ENCODE peak calls at places on chromosomes 4 and X, in nine cellular contexts. X, F, U, O, C, P, J, T and I are unnamed samples.

GRCh38 chr4:138062929-138063328 is 179.2 kb downstream of the SLC7A11 start:
- DNase-seq in X (peak), F (no peak), U (peak), O (no peak), C (no peak), P (no peak), J (no peak), T (no peak), I (no peak)

GRCh38 chrX:101785142-101785541 is 125.5 kb upstream of the ARMCX2 start:
- DNase-seq in X (no peak), F (no peak), U (no peak), O (no peak), C (no peak), P (no peak), J (no peak), T (no peak), I (no peak)

GRCh38 chrX:110755061-110755460 is 40.6 kb downstream of the CHRDL1 start:
- DNase-seq in X (no peak), F (no peak), U (no peak), O (peak), C (no peak), P (no peak), J (no peak), T (no peak), I (no peak)

GRCh38 chr4:78562687-78563086 is 11.1 kb downstream of the ANXA3 start:
- DNase-seq in X (no peak), F (no peak), U (no peak), O (no peak), C (no peak), P (no peak), J (no peak), T (no peak), I (no peak)

GRCh38 chr4:107349732-107350131 is 313.6 kb upstream of the DKK2 start:
- DNase-seq in X (no peak), F (no peak), U (no peak), O (no peak), C (no peak), P (peak), J (no peak), T (no peak), I (no peak)

GRCh38 chr4:54586343-54586953 is 71.3 kb upstream of the KIT start:
- DNase-seq in X (peak), F (peak), U (peak), O (peak), C (no peak), P (no peak), J (no peak), T (peak), I (no peak)

GRCh38 chr4:26878729-26879415 is 18.2 kb downstream of the STIM2 start:
- DNase-seq in X (no peak), F (no peak), U (no peak), O (no peak), C (no peak), P (no peak), J (no peak), T (no peak), I (no peak)

GRCh38 chrX:2385224-2385623 is 115.6 kb downstream of the DHRSX start:
- DNase-seq in X (peak), F (no peak), U (peak), O (peak), C (no peak), P (no peak), J (no peak), T (no peak), I (no peak)

GRCh38 chrX:19888419-19888879 is 1.0 kb upstream of the SH3KBP1 start:
- DNase-seq in X (peak), F (no peak), U (no peak), O (peak), C (peak), P (peak), J (peak), T (peak), I (no peak)

GRCh38 chr4:149223659-149224058 is 592.0 kb downstream of the IQCM start:
- DNase-seq in X (peak), F (no peak), U (no peak), O (peak), C (no peak), P (no peak), J (no peak), T (no peak), I (no peak)

GRCh38 chr4:20159516-20159915 is 92.2 kb upstream of the SLIT2 start:
- DNase-seq in X (no peak), F (no peak), U (no peak), O (no peak), C (no peak), P (no peak), J (no peak), T (no peak), I (no peak)

GRCh38 chr4:3468804-3469203 is 5.7 kb downstream of the DOK7 start:
- DNase-seq in X (no peak), F (no peak), U (no peak), O (no peak), C (no peak), P (peak), J (no peak), T (no peak), I (no peak)

GRCh38 chr4:140059159-140059558 is 94.8 kb downstream of the MAML3 start:
- DNase-seq in X (peak), F (no peak), U (no peak), O (peak), C (no peak), P (no peak), J (no peak), T (no peak), I (no peak)

GRCh38 chr4:80155286-80155982 is 41.9 kb upstream of the PRDM8 start:
- DNase-seq in X (no peak), F (no peak), U (no peak), O (no peak), C (no peak), P (no peak), J (no peak), T (no peak), I (no peak)

GRCh38 chr4:80101086-80101767 is 28.2 kb upstream of the ANTXR2 start:
- DNase-seq in X (no peak), F (no peak), U (no peak), O (no peak), C (no peak), P (no peak), J (no peak), T (no peak), I (no peak)

GRCh38 chrX:54194982-54195588 is 12.0 kb upstream of the FAM120C start:
- DNase-seq in X (no peak), F (no peak), U (no peak), O (no peak), C (no peak), P (no peak), J (no peak), T (no peak), I (no peak)

GRCh38 chr4:97938141-97938540 is 205.1 kb downstream of the STPG2 start:
- DNase-seq in X (no peak), F (no peak), U (no peak), O (no peak), C (no peak), P (no peak), J (no peak), T (no peak), I (no peak)

GRCh38 chr4:183347586-183347985 is 25.4 kb upstream of the CLDN24 start:
- DNase-seq in X (peak), F (no peak), U (no peak), O (no peak), C (no peak), P (no peak), J (no peak), T (no peak), I (no peak)

GRCh38 chr4:163367651-163368050 is 24.0 kb downstream of the NPY5R start:
- DNase-seq in X (no peak), F (peak), U (peak), O (no peak), C (no peak), P (no peak), J (no peak), T (peak), I (no peak)

GRCh38 chr4:165096776-165097175 is 15.9 kb downstream of the TMEM192 start:
- DNase-seq in X (peak), F (no peak), U (no peak), O (no peak), C (no peak), P (peak), J (no peak), T (no peak), I (no peak)

GRCh38 chrX:16484338-16484737 is 165.6 kb upstream of the S100G start:
- DNase-seq in X (peak), F (no peak), U (peak), O (peak), C (peak), P (no peak), J (peak), T (no peak), I (no peak)

GRCh38 chrX:150225756-150226155 is 137.4 kb upstream of the MAMLD1 start:
- DNase-seq in X (no peak), F (no peak), U (no peak), O (no peak), C (no peak), P (no peak), J (no peak), T (peak), I (no peak)

GRCh38 chr4:151415978-151416377 is 7.0 kb downstream of the FHIP1A start:
- DNase-seq in X (peak), F (no peak), U (no peak), O (peak), C (no peak), P (no peak), J (no peak), T (no peak), I (no peak)

GRCh38 chrX:65688403-65688881 is 21.0 kb downstream of the MSN start:
- DNase-seq in X (peak), F (peak), U (no peak), O (no peak), C (no peak), P (no peak), J (no peak), T (no peak), I (no peak)

GRCh38 chrX:23885803-23886202 is 21.9 kb downstream of the APOO start:
- DNase-seq in X (no peak), F (no peak), U (no peak), O (no peak), C (no peak), P (no peak), J (no peak), T (no peak), I (no peak)

GRCh38 chrX:68490644-68491043 is 8.2 kb upstream of the YIPF6 start:
- DNase-seq in X (peak), F (no peak), U (no peak), O (peak), C (peak), P (peak), J (no peak), T (no peak), I (no peak)

GRCh38 chr4:187414716-187415115 is 580.9 kb upstream of the ZFP42 start:
- DNase-seq in X (no peak), F (no peak), U (no peak), O (no peak), C (no peak), P (no peak), J (no peak), T (no peak), I (no peak)

GRCh38 chr4:48777739-48778138 is 2.3 kb downstream of the FRYL start:
- DNase-seq in X (no peak), F (no peak), U (no peak), O (no peak), C (no peak), P (no peak), J (no peak), T (no peak), I (no peak)

GRCh38 chr4:186932631-186933150 is 209.0 kb upstream of the FAT1 start:
- DNase-seq in X (peak), F (no peak), U (no peak), O (no peak), C (no peak), P (no peak), J (no peak), T (no peak), I (no peak)

GRCh38 chr4:143084566-143084965 is 100.2 kb upstream of the USP38 start:
- DNase-seq in X (no peak), F (no peak), U (peak), O (no peak), C (peak), P (no peak), J (no peak), T (no peak), I (no peak)

GRCh38 chr4:54683616-54684346 is 26.0 kb downstream of the KIT start:
- DNase-seq in X (peak), F (no peak), U (no peak), O (no peak), C (peak), P (peak), J (no peak), T (no peak), I (no peak)

GRCh38 chr4:78154972-78155371 is 97.8 kb downstream of the FRAS1 start:
- DNase-seq in X (no peak), F (no peak), U (no peak), O (no peak), C (no peak), P (no peak), J (no peak), T (no peak), I (no peak)

GRCh38 chr4:7155611-7156071 is 36.7 kb upstream of the SORCS2 start:
- DNase-seq in X (peak), F (peak), U (no peak), O (no peak), C (no peak), P (no peak), J (no peak), T (peak), I (no peak)

GRCh38 chr4:69984030-69984443 is 11.7 kb upstream of the STATH start:
- DNase-seq in X (peak), F (no peak), U (peak), O (peak), C (peak), P (peak), J (no peak), T (no peak), I (no peak)

GRCh38 chr4:123564758-123565346 is 168.3 kb downstream of the SPRY1 start:
- DNase-seq in X (peak), F (peak), U (no peak), O (peak), C (peak), P (peak), J (no peak), T (peak), I (no peak)

GRCh38 chr4:69078852-69079251 is 17.4 kb upstream of the UGT2B7 start:
- DNase-seq in X (no peak), F (no peak), U (no peak), O (no peak), C (no peak), P (no peak), J (no peak), T (no peak), I (no peak)

DNA sequence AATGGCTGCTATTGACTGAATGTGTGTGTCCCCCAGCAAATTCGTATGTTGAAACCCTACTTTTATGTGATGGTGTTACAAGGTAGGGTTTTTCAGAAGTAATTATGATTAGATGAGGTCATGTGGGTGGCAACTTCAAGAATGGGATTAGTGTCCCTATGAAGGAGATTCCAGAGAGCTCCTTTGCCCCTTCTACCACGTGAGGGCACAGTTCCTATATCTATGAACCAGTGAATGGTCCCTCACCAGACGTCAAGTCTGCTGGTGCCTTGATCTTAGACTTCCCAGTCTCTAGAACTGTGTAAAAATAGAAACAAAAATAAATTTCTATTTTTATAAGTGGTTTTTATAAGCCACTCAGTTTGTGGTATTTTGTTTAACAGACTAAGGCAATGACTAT is 1137.6 kb upstream of the IGFBP7 start:
- DNase-seq in X (peak), F (no peak), U (no peak), O (no peak), C (no peak), P (peak), J (no peak), T (no peak), I (no peak)
- TF ChIP-seq CTCF in X (no peak), F (no peak), U (no peak), O (no peak), C (no peak), P (peak), J (no peak), T (no peak), I (no peak)

DNA sequence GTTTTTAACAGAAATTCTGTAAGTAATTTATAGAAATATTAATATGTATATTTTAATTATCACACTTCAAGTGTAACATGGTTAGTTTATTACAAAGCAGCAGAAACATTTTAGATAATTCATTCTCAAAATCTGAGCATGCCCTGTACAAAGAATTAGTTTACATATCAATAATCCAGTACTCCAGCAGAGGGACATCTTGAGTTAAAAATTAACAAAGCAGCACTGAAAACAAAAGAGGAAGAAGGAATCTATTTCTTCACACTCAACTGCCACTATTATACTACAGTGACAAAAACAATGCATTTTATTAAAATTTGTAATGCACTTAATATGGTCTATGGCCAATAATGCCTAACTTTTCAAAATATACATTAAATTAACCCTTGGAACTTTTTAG is 179.1 kb upstream of the KLHL4 start:
- DNase-seq in X (peak), F (no peak), U (no peak), O (no peak), C (no peak), P (peak), J (no peak), T (no peak), I (no peak)
- TF ChIP-seq CTCF in X (no peak), F (peak), U (peak), O (peak), C (no peak), P (peak), J (no peak), T (no peak), I (peak)

DNA sequence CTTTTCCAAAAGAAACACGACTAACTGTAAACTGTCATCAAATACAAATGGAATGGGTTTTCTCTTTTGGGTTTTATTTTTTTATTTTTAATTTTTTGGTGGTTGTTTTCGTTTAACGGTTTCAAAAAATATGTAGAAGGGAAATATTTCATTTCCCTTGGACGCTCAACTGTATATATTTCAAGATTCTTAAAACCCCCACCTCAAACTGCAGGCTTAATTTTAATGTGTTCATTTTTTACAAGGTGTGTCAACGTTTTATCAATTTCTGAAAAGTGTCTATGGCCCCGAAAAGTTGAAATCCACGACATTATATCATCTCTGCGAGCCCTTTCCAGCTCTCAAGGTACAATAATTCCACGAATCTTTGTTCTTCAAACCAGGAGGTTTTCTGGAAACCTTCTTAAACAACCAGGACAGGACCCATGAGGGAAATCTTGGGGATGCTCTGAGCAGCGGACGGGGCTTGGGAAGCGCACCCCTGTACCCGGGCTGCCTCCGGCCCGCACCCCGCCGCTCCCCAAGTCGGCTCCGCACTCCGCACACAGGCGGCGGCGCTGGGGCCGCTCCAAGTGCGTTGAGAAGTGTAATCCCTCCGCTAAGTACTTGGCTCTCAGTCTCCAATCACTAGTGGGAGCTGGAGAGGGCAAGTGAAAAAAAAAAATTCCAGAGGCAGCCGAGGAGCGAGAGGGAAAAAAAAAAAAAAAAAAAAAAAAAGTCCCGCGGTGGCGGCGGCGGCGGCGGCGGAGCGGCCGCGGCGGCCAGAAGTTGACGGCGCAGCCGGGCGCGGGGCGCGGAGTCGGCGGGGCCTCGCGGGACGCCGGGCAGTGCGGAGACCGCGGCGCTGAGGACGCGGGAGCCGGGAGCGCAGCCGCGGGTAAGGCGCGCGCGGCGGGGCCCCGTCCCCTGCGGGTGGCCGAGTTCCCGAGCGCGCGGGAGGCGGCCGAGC is at the start of gene BMPR1B:
- DNase-seq in X (peak), F (no peak), U (peak), O (no peak), C (peak), P (peak), J (no peak), T (no peak), I (no peak)
- TF ChIP-seq CTCF in X (no peak), F (no peak), U (peak), O (no peak), C (no peak), P (no peak), J (no peak), T (no peak), I (peak)

GRCh38 chr4:157204634-157205244 is 15.8 kb upstream of the GRIA2 start:
- DNase-seq in X (peak), F (peak), U (no peak), O (no peak), C (peak), P (peak), J (no peak), T (no peak), I (no peak)
- TF ChIP-seq CTCF in X (peak), F (peak), U (peak), O (peak), C (peak), P (peak), J (no peak), T (peak), I (peak)

GRCh38 chrX:107775734-107776511 is at the start of gene TSC22D3:
- DNase-seq in X (peak), F (peak), U (peak), O (peak), C (peak), P (peak), J (peak), T (peak), I (peak)

GRCh38 chrX:107776649-107777535 is 641 bp upstream of the NCBP2L start:
- DNase-seq in X (peak), F (peak), U (peak), O (peak), C (peak), P (peak), J (peak), T (peak), I (peak)

GRCh38 chrX:107775000-107775733 is 420 bp downstream of the TSC22D3 start:
- DNase-seq in X (no peak), F (peak), U (no peak), O (no peak), C (no peak), P (peak), J (no peak), T (no peak), I (no peak)

GRCh38 chrX:107777536-107777832 is at the start of gene NCBP2L:
- DNase-seq in X (no peak), F (no peak), U (no peak), O (no peak), C (no peak), P (no peak), J (no peak), T (no peak), I (no peak)

DNA sequence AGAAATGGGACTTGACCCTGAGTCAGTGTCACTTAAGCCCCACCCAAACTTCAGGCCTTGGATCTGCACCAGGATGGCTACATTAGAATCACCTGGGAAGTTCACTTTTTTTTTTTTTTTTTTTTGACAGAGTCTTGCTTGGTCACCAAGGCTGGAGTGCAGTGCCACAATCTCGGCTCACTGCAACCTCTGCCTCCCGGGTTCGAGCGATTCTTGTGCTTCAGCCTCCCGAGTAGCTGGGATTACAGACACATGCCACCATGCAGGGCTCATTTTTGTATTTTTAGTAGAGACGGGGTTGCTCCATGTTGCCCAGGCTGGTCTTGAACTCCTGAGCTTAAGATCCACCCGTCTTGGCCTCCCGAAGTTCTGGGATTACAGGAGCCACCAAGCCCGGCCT is 3.0 kb downstream of the NCBP2L start:
- DNase-seq in X (no peak), F (no peak), U (no peak), O (no peak), C (no peak), P (no peak), J (no peak), T (no peak), I (no peak)
- TF ChIP-seq CTCF in X (no peak), F (no peak), U (no peak), O (no peak), C (no peak), P (no peak), J (no peak), T (no peak), I (no peak)